ENCODE peak calls at places on chromosomes 13 and 19, in eight cellular contexts. M is OCI-LY7; X is CD4-positive, alpha-beta T cell; T is spleen; U is neuronal stem cell; Y is suprapubic skin; D is RWPE2; E is T-helper 17 cell. P is an unnamed sample.

GRCh38 chr13:50130686-50131051 is 115.4 kb downstream of the KCNRG start:
- DNase-seq in U (peak; percentile 46), M (peak; percentile 51), D (no peak), T (peak; percentile 84), Y (no peak), X (no peak), E (peak; percentile 17), P (no peak)

GRCh38 chr13:97977376-97977705 is 23.9 kb downstream of the IPO5 start:
- DNase-seq in M (no peak), D (no peak), U (no peak), X (no peak), Y (no peak), E (no peak), T (no peak), P (no peak)

GRCh38 chr13:111139874-111140561 is 24.9 kb downstream of the ARHGEF7 start:
- DNase-seq in M (no peak), D (no peak), Y (no peak), X (no peak), E (no peak), U (no peak), T (no peak), P (no peak)

GRCh38 chr19:42596391-42597071 is 1.8 kb upstream of the CEACAM8 start:
- DNase-seq in U (peak; percentile 33), X (peak; percentile 17), M (peak; percentile 30), E (peak; percentile 22), T (peak; percentile 87), Y (no peak), D (no peak), P (peak; percentile 16)

GRCh38 chr13:91045351-91046034 is 302.0 kb upstream of the MIR17HG start:
- DNase-seq in M (peak; percentile 52), T (no peak), D (no peak), X (no peak), U (peak; percentile 5), Y (no peak), E (no peak), P (no peak)

GRCh38 chr13:114044486-114044885 is 70.6 kb upstream of the C13orf46 start:
- DNase-seq in X (no peak), D (no peak), Y (no peak), T (no peak), E (no peak), U (no peak), M (no peak), P (no peak)

GRCh38 chr13:24684600-24684998 is 4.4 kb downstream of the ATP12A start:
- DNase-seq in T (no peak), M (no peak), E (no peak), Y (no peak), D (no peak), U (no peak), X (no peak), P (no peak)

GRCh38 chr19:14116918-14117578 is 514 bp downstream of the PRKACA start:
- DNase-seq in D (no peak), E (no peak), X (no peak), M (peak; percentile 40), Y (peak; percentile 77), T (peak; percentile 91), U (no peak), P (no peak)

GRCh38 chr13:38180100-38180499 is 169.6 kb upstream of the UFM1 start:
- DNase-seq in U (no peak), X (no peak), D (no peak), M (no peak), T (no peak), E (no peak), Y (no peak), P (no peak)

GRCh38 chr13:46543307-46543706 is 9.7 kb upstream of the LRCH1 start:
- DNase-seq in T (no peak), D (no peak), M (no peak), E (no peak), X (no peak), U (no peak), Y (no peak), P (no peak)

GRCh38 chr13:33639640-33640080 is 178.3 kb upstream of the RFC3 start:
- DNase-seq in X (no peak), T (no peak), M (peak; percentile 25), D (no peak), E (no peak), Y (no peak), U (no peak), P (no peak)

GRCh38 chr13:26010487-26011207 is 41.2 kb downstream of the SHISA2 start:
- DNase-seq in E (no peak), T (no peak), D (no peak), M (no peak), X (no peak), Y (no peak), U (no peak), P (no peak)

GRCh38 chr19:47628058-47628771 is 19.3 kb downstream of the BICRA start:
- DNase-seq in M (no peak), X (no peak), D (no peak), U (no peak), T (no peak), E (no peak), Y (no peak), P (no peak)

GRCh38 chr13:90049989-90050671 is 1297.4 kb upstream of the MIR17HG start:
- DNase-seq in D (no peak), X (no peak), Y (no peak), T (no peak), U (no peak), E (no peak), M (no peak), P (no peak)

GRCh38 chr19:15144046-15144646 is 36.9 kb downstream of the SYDE1 start:
- DNase-seq in T (no peak), E (no peak), Y (no peak), M (no peak), X (no peak), U (no peak), D (no peak), P (no peak)

GRCh38 chr19:38649305-38650179 is 2.1 kb downstream of the ACTN4 start:
- DNase-seq in T (peak; percentile 85), U (no peak), Y (no peak), E (no peak), M (no peak), D (peak; percentile 88), X (no peak), P (no peak)

GRCh38 chr13:51974485-51974884 is 36.8 kb downstream of the ATP7B start:
- DNase-seq in M (no peak), T (no peak), D (no peak), E (no peak), Y (no peak), X (no peak), U (no peak), P (no peak)

GRCh38 chr13:111120422-111120821 is 5.3 kb downstream of the ARHGEF7 start:
- DNase-seq in U (no peak), E (no peak), D (no peak), X (no peak), M (no peak), Y (no peak), T (no peak), P (no peak)

GRCh38 chr19:11921852-11922495 is 2.9 kb upstream of the ZNF700 start:
- DNase-seq in M (no peak), Y (no peak), D (no peak), T (no peak), X (no peak), U (no peak), E (no peak), P (no peak)

DNA sequence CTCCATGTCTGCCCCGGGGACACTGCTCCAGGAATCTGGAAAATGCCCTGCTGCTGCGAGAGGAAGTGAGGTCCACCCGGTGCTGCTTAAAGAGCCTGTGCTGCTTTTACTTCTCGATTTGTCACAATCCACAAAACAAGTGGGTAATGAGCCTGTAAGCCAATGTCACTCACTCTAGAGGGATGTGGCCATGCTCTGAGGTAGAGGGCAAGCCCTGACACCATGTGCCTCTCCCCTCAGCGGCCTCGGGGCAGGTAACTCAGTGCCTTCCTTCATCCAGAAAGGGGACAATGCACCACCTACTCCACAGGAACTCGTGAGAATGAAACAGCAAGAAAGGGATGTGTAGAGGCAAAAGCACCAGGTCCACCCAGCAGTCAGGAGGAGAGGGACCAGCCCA is 106.2 kb downstream of the TUBA3C start:
- DNase-seq in X (no peak), E (no peak), Y (no peak), U (no peak), M (no peak), T (no peak), D (no peak), P (no peak)
- H3K9me3 ChIP-seq in X (no peaks in the 10 kb centered on the region), E (no peaks in the 10 kb centered on the region), Y (peaks cover under 1% of the 10 kb centered on the region), U (no peaks in the 10 kb centered on the region), M (no peaks in the 10 kb centered on the region), T (no peaks in the 10 kb centered on the region), D (no peaks in the 10 kb centered on the region), P (no peaks in the 10 kb centered on the region)

DNA sequence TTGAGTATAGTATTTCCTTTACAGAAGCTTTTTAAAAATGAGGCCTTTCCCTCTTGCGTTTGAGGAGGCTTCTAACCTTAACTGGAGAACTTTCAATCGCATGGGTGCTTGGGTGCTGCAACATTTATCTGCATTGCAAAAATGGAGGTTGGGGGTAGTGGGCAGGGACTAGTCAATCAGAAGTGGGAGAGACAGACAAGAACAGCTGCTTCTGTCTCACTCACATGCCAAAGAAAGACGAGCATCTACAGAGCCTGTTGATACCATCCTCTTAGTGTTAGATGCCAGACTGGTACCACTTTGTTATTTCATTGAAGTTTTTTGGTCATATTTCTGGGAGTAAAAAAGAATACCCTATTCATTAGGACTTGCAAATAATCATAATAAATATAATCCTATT is 1292.2 kb downstream of the UQCRFS1 start:
- DNase-seq in E (no peak), U (no peak), T (no peak), Y (no peak), D (no peak), M (no peak), X (no peak), P (no peak)
- H3K9me3 ChIP-seq in E (no peaks in the 10 kb centered on the region), U (no peaks in the 10 kb centered on the region), T (no peaks in the 10 kb centered on the region), Y (no peaks in the 10 kb centered on the region), D (no peaks in the 10 kb centered on the region), M (no peaks in the 10 kb centered on the region), X (no peaks in the 10 kb centered on the region), P (no peaks in the 10 kb centered on the region)

DNA sequence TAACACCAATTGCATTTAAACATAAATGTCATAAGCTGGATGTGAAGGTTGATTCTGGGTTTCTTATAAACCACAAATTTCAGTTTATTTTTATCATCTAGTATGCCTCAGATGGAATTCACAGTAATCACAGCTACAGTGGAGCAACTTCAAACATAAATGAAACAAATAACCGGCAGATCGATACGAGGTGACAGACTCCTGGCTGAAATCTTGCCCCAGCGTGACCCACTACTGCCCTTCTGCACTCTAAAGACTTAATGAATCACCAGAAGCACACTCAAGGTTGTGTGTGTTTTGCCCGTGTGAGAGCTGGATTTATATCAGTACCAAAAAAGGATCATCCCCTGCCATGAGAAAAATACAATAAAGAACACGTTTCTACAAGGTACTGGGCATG is 161.7 kb downstream of the KLF12 start:
- DNase-seq in M (no peak), X (no peak), T (no peak), U (no peak), Y (no peak), E (no peak), D (no peak), P (no peak)
- H3K9me3 ChIP-seq in M (no peaks in the 10 kb centered on the region), X (no peaks in the 10 kb centered on the region), T (no peaks in the 10 kb centered on the region), U (peaks cover 16% of the 10 kb centered on the region), Y (no peaks in the 10 kb centered on the region), E (no peaks in the 10 kb centered on the region), D (no peaks in the 10 kb centered on the region), P (no peaks in the 10 kb centered on the region)

GRCh38 chr19:19721896-19722295 is 11.0 kb downstream of the ZNF14 start:
- DNase-seq in X (no peak), U (no peak), T (no peak), M (no peak), Y (no peak), D (no peak), E (no peak), P (no peak)
- H3K9me3 ChIP-seq in X (peaks cover 55% of the 10 kb centered on the region), U (peaks cover 53% of the 10 kb centered on the region), T (peaks cover 77% of the 10 kb centered on the region), M (peaks cover 51% of the 10 kb centered on the region), Y (peaks cover 43% of the 10 kb centered on the region), D (peaks cover 13% of the 10 kb centered on the region), E (peaks cover 24% of the 10 kb centered on the region), P (peaks cover 44% of the 10 kb centered on the region)